ENCODE peak calls at places on chromosomes 13 and 19, in ten cellular contexts. One of them, this sample, is unnamed.

GRCh38 chr19:50804420-50805272 is 14.4 kb downstream of the ACP4 start:
- DNase-seq in transverse colon: peak
- DNase-seq in GM23248: peak
- DNase-seq in kidney: peak
- DNase-seq in thoracic aorta: peak
- DNase-seq in neuronal stem cell: peak
- DNase-seq in psoas muscle: peak
- DNase-seq in neural progenitor cell: peak
- DNase-seq in pancreas: peak
- DNase-seq in mammary epithelial cell: peak
- DNase-seq in this sample: peak

GRCh38 chr13:102983496-102983895 is 82.7 kb downstream of the SLC10A2 start:
- DNase-seq in GM23248: peak
- DNase-seq in neuronal stem cell: no peak
- DNase-seq in pancreas: no peak
- DNase-seq in mammary epithelial cell: peak
- DNase-seq in thoracic aorta: no peak
- DNase-seq in kidney: no peak
- DNase-seq in psoas muscle: no peak
- DNase-seq in transverse colon: no peak
- DNase-seq in neural progenitor cell: no peak
- DNase-seq in this sample: no peak

GRCh38 chr19:10593820-10594637 is 6.9 kb upstream of the AP1M2 start:
- DNase-seq in neuronal stem cell: no peak
- DNase-seq in psoas muscle: peak
- DNase-seq in pancreas: no peak
- DNase-seq in kidney: peak
- DNase-seq in neural progenitor cell: no peak
- DNase-seq in mammary epithelial cell: no peak
- DNase-seq in transverse colon: peak
- DNase-seq in thoracic aorta: no peak
- DNase-seq in GM23248: no peak
- DNase-seq in this sample: no peak

GRCh38 chr13:26270707-26271106 is 16.8 kb downstream of the CDK8 start:
- DNase-seq in mammary epithelial cell: no peak
- DNase-seq in neuronal stem cell: no peak
- DNase-seq in kidney: no peak
- DNase-seq in thoracic aorta: no peak
- DNase-seq in GM23248: no peak
- DNase-seq in pancreas: peak
- DNase-seq in neural progenitor cell: no peak
- DNase-seq in psoas muscle: no peak
- DNase-seq in transverse colon: no peak
- DNase-seq in this sample: no peak

GRCh38 chr13:72651196-72651595 is 76.2 kb downstream of the MZT1 start:
- DNase-seq in pancreas: no peak
- DNase-seq in transverse colon: no peak
- DNase-seq in neural progenitor cell: peak
- DNase-seq in mammary epithelial cell: no peak
- DNase-seq in psoas muscle: no peak
- DNase-seq in GM23248: no peak
- DNase-seq in thoracic aorta: no peak
- DNase-seq in neuronal stem cell: peak
- DNase-seq in kidney: no peak
- DNase-seq in this sample: no peak

GRCh38 chr13:112181336-112182051 is 114.5 kb downstream of the SOX1 start:
- DNase-seq in psoas muscle: no peak
- DNase-seq in pancreas: no peak
- DNase-seq in mammary epithelial cell: no peak
- DNase-seq in GM23248: no peak
- DNase-seq in thoracic aorta: no peak
- DNase-seq in neural progenitor cell: no peak
- DNase-seq in kidney: no peak
- DNase-seq in neuronal stem cell: no peak
- DNase-seq in transverse colon: no peak
- DNase-seq in this sample: no peak

GRCh38 chr19:35000647-35001501 is 751 bp downstream of the GRAMD1A start:
- DNase-seq in kidney: no peak
- DNase-seq in neuronal stem cell: no peak
- DNase-seq in thoracic aorta: no peak
- DNase-seq in neural progenitor cell: peak
- DNase-seq in transverse colon: peak
- DNase-seq in mammary epithelial cell: peak
- DNase-seq in psoas muscle: peak
- DNase-seq in GM23248: peak
- DNase-seq in pancreas: no peak
- DNase-seq in this sample: no peak

GRCh38 chr19:48967346-48968178 is 2.5 kb downstream of the FTL start:
- DNase-seq in neuronal stem cell: no peak
- DNase-seq in mammary epithelial cell: no peak
- DNase-seq in GM23248: peak
- DNase-seq in psoas muscle: no peak
- DNase-seq in neural progenitor cell: no peak
- DNase-seq in pancreas: peak
- DNase-seq in kidney: no peak
- DNase-seq in transverse colon: peak
- DNase-seq in thoracic aorta: no peak
- DNase-seq in this sample: no peak

GRCh38 chr13:109243311-109243951 is 543.0 kb downstream of the IRS2 start:
- DNase-seq in psoas muscle: no peak
- DNase-seq in neuronal stem cell: no peak
- DNase-seq in thoracic aorta: no peak
- DNase-seq in pancreas: no peak
- DNase-seq in neural progenitor cell: no peak
- DNase-seq in kidney: no peak
- DNase-seq in transverse colon: no peak
- DNase-seq in GM23248: peak
- DNase-seq in mammary epithelial cell: peak
- DNase-seq in this sample: no peak

GRCh38 chr13:99970761-99971575 is 599 bp downstream of the ZIC5 start:
- DNase-seq in kidney: no peak
- DNase-seq in transverse colon: no peak
- DNase-seq in mammary epithelial cell: no peak
- DNase-seq in neural progenitor cell: peak
- DNase-seq in pancreas: no peak
- DNase-seq in neuronal stem cell: no peak
- DNase-seq in GM23248: peak
- DNase-seq in thoracic aorta: no peak
- DNase-seq in psoas muscle: no peak
- DNase-seq in this sample: no peak

GRCh38 chr13:30872685-30873443 is 33.2 kb upstream of the MEDAG start:
- DNase-seq in kidney: no peak
- DNase-seq in GM23248: peak
- DNase-seq in psoas muscle: peak
- DNase-seq in transverse colon: no peak
- DNase-seq in neuronal stem cell: peak
- DNase-seq in pancreas: no peak
- DNase-seq in neural progenitor cell: peak
- DNase-seq in mammary epithelial cell: peak
- DNase-seq in thoracic aorta: no peak
- DNase-seq in this sample: no peak

GRCh38 chr19:46073268-46073922 is 32.6 kb upstream of the IGFL4 start:
- DNase-seq in transverse colon: no peak
- DNase-seq in pancreas: no peak
- DNase-seq in psoas muscle: no peak
- DNase-seq in GM23248: peak
- DNase-seq in kidney: no peak
- DNase-seq in neuronal stem cell: no peak
- DNase-seq in neural progenitor cell: no peak
- DNase-seq in thoracic aorta: no peak
- DNase-seq in mammary epithelial cell: peak
- DNase-seq in this sample: no peak

GRCh38 chr19:11574689-11575088 is 2.8 kb downstream of the ACP5 start:
- DNase-seq in GM23248: no peak
- DNase-seq in thoracic aorta: no peak
- DNase-seq in kidney: no peak
- DNase-seq in neural progenitor cell: no peak
- DNase-seq in mammary epithelial cell: no peak
- DNase-seq in psoas muscle: no peak
- DNase-seq in neuronal stem cell: no peak
- DNase-seq in transverse colon: no peak
- DNase-seq in pancreas: no peak
- DNase-seq in this sample: no peak

GRCh38 chr13:28718186-28718537 is 608 bp downstream of the SLC46A3 start:
- DNase-seq in kidney: no peak
- DNase-seq in thoracic aorta: peak
- DNase-seq in mammary epithelial cell: no peak
- DNase-seq in pancreas: no peak
- DNase-seq in GM23248: no peak
- DNase-seq in neural progenitor cell: no peak
- DNase-seq in transverse colon: no peak
- DNase-seq in neuronal stem cell: no peak
- DNase-seq in psoas muscle: no peak
- DNase-seq in this sample: no peak

GRCh38 chr19:37963190-37963947 is 56.4 kb downstream of the SIPA1L3 start:
- DNase-seq in psoas muscle: no peak
- DNase-seq in neural progenitor cell: no peak
- DNase-seq in transverse colon: no peak
- DNase-seq in mammary epithelial cell: no peak
- DNase-seq in pancreas: no peak
- DNase-seq in neuronal stem cell: no peak
- DNase-seq in kidney: no peak
- DNase-seq in thoracic aorta: no peak
- DNase-seq in GM23248: peak
- DNase-seq in this sample: no peak

GRCh38 chr13:32153056-32153455 is 121.5 kb downstream of the FRY start:
- DNase-seq in neuronal stem cell: no peak
- DNase-seq in pancreas: no peak
- DNase-seq in psoas muscle: no peak
- DNase-seq in transverse colon: no peak
- DNase-seq in mammary epithelial cell: peak
- DNase-seq in kidney: no peak
- DNase-seq in GM23248: peak
- DNase-seq in thoracic aorta: no peak
- DNase-seq in neural progenitor cell: no peak
- DNase-seq in this sample: peak

GRCh38 chr13:90760639-90761038 is 586.8 kb upstream of the MIR17HG start:
- DNase-seq in neural progenitor cell: no peak
- DNase-seq in kidney: no peak
- DNase-seq in thoracic aorta: no peak
- DNase-seq in pancreas: no peak
- DNase-seq in mammary epithelial cell: peak
- DNase-seq in transverse colon: no peak
- DNase-seq in psoas muscle: no peak
- DNase-seq in neuronal stem cell: no peak
- DNase-seq in GM23248: no peak
- DNase-seq in this sample: peak

GRCh38 chr19:13797870-13798269 is 2.6 kb downstream of the ZSWIM4 start:
- DNase-seq in transverse colon: no peak
- DNase-seq in kidney: no peak
- DNase-seq in neuronal stem cell: no peak
- DNase-seq in neural progenitor cell: no peak
- DNase-seq in thoracic aorta: peak
- DNase-seq in psoas muscle: no peak
- DNase-seq in GM23248: peak
- DNase-seq in mammary epithelial cell: peak
- DNase-seq in pancreas: no peak
- DNase-seq in this sample: peak

GRCh38 chr13:67134322-67135129 is 95.6 kb downstream of the PCDH9 start:
- DNase-seq in kidney: no peak
- DNase-seq in transverse colon: no peak
- DNase-seq in mammary epithelial cell: no peak
- DNase-seq in thoracic aorta: no peak
- DNase-seq in pancreas: no peak
- DNase-seq in neural progenitor cell: no peak
- DNase-seq in psoas muscle: no peak
- DNase-seq in neuronal stem cell: no peak
- DNase-seq in GM23248: no peak
- DNase-seq in this sample: no peak

GRCh38 chr19:19372656-19373416 is 32.6 kb upstream of the GATAD2A start:
- DNase-seq in neuronal stem cell: no peak
- DNase-seq in pancreas: peak
- DNase-seq in transverse colon: peak
- DNase-seq in mammary epithelial cell: no peak
- DNase-seq in neural progenitor cell: no peak
- DNase-seq in GM23248: peak
- DNase-seq in kidney: peak
- DNase-seq in thoracic aorta: no peak
- DNase-seq in psoas muscle: peak
- DNase-seq in this sample: no peak
- H3K27ac ChIP-seq in neuronal stem cell: no peak
- H3K27ac ChIP-seq in pancreas: peak
- H3K27ac ChIP-seq in transverse colon: peak
- H3K27ac ChIP-seq in mammary epithelial cell: no peak
- H3K27ac ChIP-seq in neural progenitor cell: no peak
- H3K27ac ChIP-seq in GM23248: peak
- H3K27ac ChIP-seq in kidney: peak
- H3K27ac ChIP-seq in thoracic aorta: no peak
- H3K27ac ChIP-seq in psoas muscle: peak
- H3K27ac ChIP-seq in this sample: peak

GRCh38 chr13:44223785-44224432 is 149.7 kb upstream of the SERP2 start:
- DNase-seq in kidney: no peak
- DNase-seq in GM23248: no peak
- DNase-seq in neuronal stem cell: no peak
- DNase-seq in neural progenitor cell: no peak
- DNase-seq in thoracic aorta: no peak
- DNase-seq in psoas muscle: no peak
- DNase-seq in mammary epithelial cell: no peak
- DNase-seq in transverse colon: no peak
- DNase-seq in pancreas: no peak
- DNase-seq in this sample: no peak
- H3K27ac ChIP-seq in kidney: peak
- H3K27ac ChIP-seq in GM23248: no peak
- H3K27ac ChIP-seq in neuronal stem cell: no peak
- H3K27ac ChIP-seq in neural progenitor cell: no peak
- H3K27ac ChIP-seq in thoracic aorta: peak
- H3K27ac ChIP-seq in psoas muscle: peak
- H3K27ac ChIP-seq in mammary epithelial cell: no peak
- H3K27ac ChIP-seq in transverse colon: peak
- H3K27ac ChIP-seq in pancreas: no peak
- H3K27ac ChIP-seq in this sample: no peak

GRCh38 chr13:76632388-76633044 is 253.7 kb downstream of the KCTD12 start:
- DNase-seq in neural progenitor cell: peak
- DNase-seq in psoas muscle: no peak
- DNase-seq in kidney: no peak
- DNase-seq in mammary epithelial cell: no peak
- DNase-seq in neuronal stem cell: no peak
- DNase-seq in transverse colon: no peak
- DNase-seq in thoracic aorta: no peak
- DNase-seq in GM23248: no peak
- DNase-seq in pancreas: no peak
- DNase-seq in this sample: no peak
- H3K27ac ChIP-seq in neural progenitor cell: no peak
- H3K27ac ChIP-seq in psoas muscle: no peak
- H3K27ac ChIP-seq in kidney: no peak
- H3K27ac ChIP-seq in mammary epithelial cell: no peak
- H3K27ac ChIP-seq in neuronal stem cell: no peak
- H3K27ac ChIP-seq in transverse colon: no peak
- H3K27ac ChIP-seq in thoracic aorta: no peak
- H3K27ac ChIP-seq in GM23248: no peak
- H3K27ac ChIP-seq in pancreas: no peak
- H3K27ac ChIP-seq in this sample: no peak

GRCh38 chr13:98877936-98878335 is 99.9 kb downstream of the DOCK9 start:
- DNase-seq in GM23248: no peak
- DNase-seq in neuronal stem cell: no peak
- DNase-seq in psoas muscle: no peak
- DNase-seq in neural progenitor cell: no peak
- DNase-seq in pancreas: no peak
- DNase-seq in kidney: no peak
- DNase-seq in mammary epithelial cell: no peak
- DNase-seq in thoracic aorta: no peak
- DNase-seq in transverse colon: no peak
- DNase-seq in this sample: no peak
- H3K27ac ChIP-seq in GM23248: no peak
- H3K27ac ChIP-seq in neuronal stem cell: no peak
- H3K27ac ChIP-seq in psoas muscle: no peak
- H3K27ac ChIP-seq in neural progenitor cell: no peak
- H3K27ac ChIP-seq in pancreas: no peak
- H3K27ac ChIP-seq in kidney: no peak
- H3K27ac ChIP-seq in mammary epithelial cell: no peak
- H3K27ac ChIP-seq in thoracic aorta: no peak
- H3K27ac ChIP-seq in transverse colon: no peak
- H3K27ac ChIP-seq in this sample: no peak

GRCh38 chr19:40264314-40265054 is 20.7 kb downstream of the AKT2 start:
- DNase-seq in GM23248: no peak
- DNase-seq in kidney: peak
- DNase-seq in pancreas: no peak
- DNase-seq in psoas muscle: no peak
- DNase-seq in neural progenitor cell: peak
- DNase-seq in transverse colon: no peak
- DNase-seq in neuronal stem cell: no peak
- DNase-seq in mammary epithelial cell: no peak
- DNase-seq in thoracic aorta: no peak
- DNase-seq in this sample: no peak
- H3K27ac ChIP-seq in GM23248: no peak
- H3K27ac ChIP-seq in kidney: no peak
- H3K27ac ChIP-seq in pancreas: no peak
- H3K27ac ChIP-seq in psoas muscle: peak
- H3K27ac ChIP-seq in neural progenitor cell: no peak
- H3K27ac ChIP-seq in transverse colon: no peak
- H3K27ac ChIP-seq in neuronal stem cell: no peak
- H3K27ac ChIP-seq in mammary epithelial cell: no peak
- H3K27ac ChIP-seq in thoracic aorta: no peak
- H3K27ac ChIP-seq in this sample: no peak

This sample was measured in epithelial cell of prostate.